ENCODE peak calls at places on chromosomes 3 and 15, in six cellular contexts. E is breast epithelium, O is transverse colon, R is prostate gland, A is H1, P is stomach. Q is an unnamed sample.

GRCh38 chr15:41713047-41713446 is 52.8 kb downstream of the MGA start:
- DNase-seq in O (peak; percentile 24), R (peak; percentile 53), E (no peak), A (no peak), P (peak; percentile 59), Q (no peak)

GRCh38 chr3:141959531-141959920 is 83.1 kb downstream of the ATP1B3 start:
- DNase-seq in O (no peak), A (no peak), P (no peak), E (no peak), R (no peak), Q (no peak)

GRCh38 chr3:167733961-167734497 is 663 bp downstream of the PDCD10 start:
- DNase-seq in O (no peak), P (no peak), E (no peak), A (no peak), R (no peak), Q (no peak)

GRCh38 chr3:143442761-143443477 is 323.3 kb downstream of the CHST2 start:
- DNase-seq in R (no peak), O (no peak), P (no peak), A (no peak), E (no peak), Q (no peak)

GRCh38 chr15:37789881-37790280 is 144.6 kb upstream of the TMCO5A start:
- DNase-seq in O (no peak), P (no peak), E (no peak), R (no peak), A (no peak), Q (no peak)

GRCh38 chr15:27707216-27707710 is 391.9 kb downstream of the OCA2 start:
- DNase-seq in E (no peak), R (no peak), O (no peak), P (no peak), A (no peak), Q (no peak)

GRCh38 chr3:9970020-9970652 is 16.5 kb downstream of the EMC3 start:
- DNase-seq in R (peak; percentile 49), A (no peak), O (no peak), P (no peak), E (no peak), Q (no peak)

GRCh38 chr3:42066516-42067181 is 24.5 kb upstream of the TRAK1 start:
- DNase-seq in P (no peak), A (no peak), O (no peak), R (no peak), E (no peak), Q (peak; percentile 50)

GRCh38 chr3:19931180-19931692 is 2.8 kb downstream of the EFHB start:
- DNase-seq in O (no peak), E (no peak), A (no peak), P (no peak), R (no peak), Q (no peak)

GRCh38 chr3:17982211-17982880 is 239.9 kb upstream of the TBC1D5 start:
- DNase-seq in O (no peak), R (no peak), A (no peak), P (no peak), E (no peak), Q (no peak)

GRCh38 chr15:31296304-31297220 is 30.1 kb upstream of the KLF13 start:
- DNase-seq in R (peak; percentile 3), P (peak; percentile 91), A (no peak), E (peak; percentile 84), O (peak; percentile 74), Q (peak; percentile 78)

GRCh38 chr3:53880396-53881345 is 1.3 kb downstream of the ACTR8 start:
- DNase-seq in E (no peak), R (no peak), P (no peak), A (no peak), O (no peak), Q (no peak)

GRCh38 chr15:71802770-71803169 is 7.6 kb upstream of the NR2E3 start:
- DNase-seq in R (no peak), O (no peak), E (no peak), P (no peak), A (peak; percentile 96), Q (peak; percentile 66)

GRCh38 chr3:144312702-144313101 is 341.1 kb downstream of the DIPK2A start:
- DNase-seq in O (no peak), P (no peak), E (no peak), R (no peak), A (no peak), Q (no peak)

GRCh38 chr3:96192951-96193350 is 621.4 kb upstream of the EPHA6 start:
- DNase-seq in R (no peak), A (no peak), P (no peak), E (no peak), O (no peak), Q (no peak)

GRCh38 chr3:41158947-41159346 is 40.4 kb upstream of the CTNNB1 start:
- DNase-seq in A (no peak), P (no peak), E (no peak), R (no peak), O (peak; percentile 66), Q (peak; percentile 9)

GRCh38 chr3:177833392-177833791 is 636.1 kb upstream of the TBL1XR1 start:
- DNase-seq in O (no peak), A (no peak), P (no peak), E (no peak), R (no peak), Q (no peak)

GRCh38 chr3:87268646-87269211 is 7.7 kb downstream of the POU1F1 start:
- DNase-seq in A (no peak), P (no peak), E (no peak), O (no peak), R (no peak), Q (no peak)

GRCh38 chr15:77527164-77527778 is 105.4 kb downstream of the LINGO1 start:
- DNase-seq in P (peak; percentile 34), E (no peak), O (no peak), A (no peak), R (no peak), Q (no peak)

GRCh38 chr3:81516042-81516441 is 245.4 kb downstream of the GBE1 start:
- DNase-seq in O (no peak), P (no peak), E (no peak), R (no peak), A (no peak), Q (no peak)

GRCh38 chr3:126522363-126522788 is 1.6 kb upstream of the CHST13 start:
- DNase-seq in O (peak; percentile 54), A (peak; percentile 87), P (peak; percentile 55), E (peak; percentile 63), R (peak; percentile 31), Q (no peak)

GRCh38 chr3:184874709-184875644 is 63.0 kb downstream of the VPS8 start:
- DNase-seq in E (no peak), R (no peak), P (no peak), A (no peak), O (peak; percentile 11), Q (no peak)

GRCh38 chr3:139715736-139716135 is 38.0 kb upstream of the NMNAT3 start:
- DNase-seq in P (no peak), A (no peak), R (no peak), O (no peak), E (no peak), Q (no peak)

DNA sequence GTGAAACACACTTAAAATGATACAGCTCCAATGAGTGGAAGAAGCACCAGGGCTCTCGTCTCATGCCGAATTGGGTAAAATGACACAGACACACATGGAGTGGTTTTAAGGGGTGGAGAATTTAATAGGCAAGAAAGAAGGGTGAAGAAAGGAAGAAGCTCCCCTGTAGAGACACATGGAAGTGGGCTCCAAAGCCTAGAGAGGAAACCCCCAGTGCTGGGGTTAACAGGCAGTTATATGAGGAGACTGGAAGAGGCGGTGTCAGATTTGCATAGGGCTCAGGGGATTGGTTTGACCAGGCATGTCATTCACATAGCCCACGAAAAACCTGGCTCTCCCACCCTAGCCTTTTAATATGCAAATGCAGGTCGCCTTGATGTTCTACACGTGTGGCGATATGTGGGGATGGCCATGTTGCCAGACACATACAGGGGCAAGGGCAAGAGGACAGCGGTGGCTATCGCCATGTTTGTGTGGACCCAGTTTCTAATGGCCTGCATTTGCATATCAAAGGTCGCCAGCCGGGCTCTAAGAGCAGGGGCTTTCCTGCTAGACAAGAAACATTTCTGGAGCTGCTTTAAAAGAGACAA is 1.9 kb upstream of the DPH6 start:
- DNase-seq in A (peak; percentile 65), E (no peak), R (no peak), O (no peak), P (no peak), Q (no peak)
- TF ChIP-seq POLR2AphosphoS5 in A (peak; percentile 56), E (no peak), R (no peak), O (no peak), P (no peak), Q (no peak)

DNA sequence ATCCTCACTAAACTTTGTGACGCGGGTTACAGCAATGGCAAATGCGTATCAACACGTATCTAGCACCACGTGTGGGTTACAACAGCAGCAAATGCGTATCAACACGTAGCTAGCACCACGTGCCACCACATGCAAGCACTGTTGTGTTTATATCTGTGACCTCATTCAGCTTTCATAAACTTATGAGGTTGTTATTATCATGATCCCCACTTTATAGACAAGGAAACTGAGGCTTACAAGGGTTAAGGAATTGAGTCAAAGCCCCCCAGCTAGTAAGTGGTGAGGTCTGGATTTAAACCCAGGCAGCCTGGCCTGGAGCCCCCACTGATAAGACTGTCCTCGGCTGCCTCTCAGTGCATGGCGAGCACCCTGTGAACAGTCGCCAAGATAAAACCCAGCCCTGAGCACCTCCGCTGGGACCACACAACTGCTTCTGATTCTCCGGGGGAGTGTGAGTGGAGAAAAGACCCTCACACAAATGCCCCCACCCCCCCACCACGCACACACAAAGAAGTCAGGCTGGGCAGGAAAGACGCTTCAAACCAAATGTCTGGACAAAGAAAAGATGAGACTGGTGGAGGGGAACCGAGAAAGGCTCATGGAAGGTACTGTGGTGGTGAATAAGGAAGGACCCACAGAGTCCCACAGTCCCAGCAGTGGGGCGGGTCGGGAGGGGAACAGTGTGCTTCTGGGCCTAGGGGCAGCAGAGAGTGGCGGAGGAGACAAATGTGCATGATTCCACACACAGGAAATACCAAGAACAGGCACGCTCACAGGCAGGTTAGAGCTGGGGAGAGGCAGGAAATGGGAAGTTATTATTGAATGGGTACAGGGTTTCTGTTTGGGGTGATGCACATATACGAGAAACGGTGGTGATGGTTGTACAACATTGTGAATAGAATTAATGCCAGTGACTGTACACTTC is 173.4 kb downstream of the XXYLT1 start:
- DNase-seq in R (no peak), A (no peak), P (no peak), O (no peak), E (no peak), Q (no peak)
- TF ChIP-seq CTCF in R (no peak), A (no peak), P (no peak), O (no peak), E (no peak), Q (no peak)

GRCh38 chr15:74201656-74202420 is 749 bp downstream of the STRA6 start:
- DNase-seq in E (no peak), A (no peak), P (no peak), R (no peak), O (no peak), Q (no peak)
- H3K27ac ChIP-seq in E (peak overlapping the region; percentile 90), A (no peak overlapping the region), P (no peak overlapping the region), R (peak overlapping the region; percentile 15), O (no peak overlapping the region), Q (no peak overlapping the region)

DNA sequence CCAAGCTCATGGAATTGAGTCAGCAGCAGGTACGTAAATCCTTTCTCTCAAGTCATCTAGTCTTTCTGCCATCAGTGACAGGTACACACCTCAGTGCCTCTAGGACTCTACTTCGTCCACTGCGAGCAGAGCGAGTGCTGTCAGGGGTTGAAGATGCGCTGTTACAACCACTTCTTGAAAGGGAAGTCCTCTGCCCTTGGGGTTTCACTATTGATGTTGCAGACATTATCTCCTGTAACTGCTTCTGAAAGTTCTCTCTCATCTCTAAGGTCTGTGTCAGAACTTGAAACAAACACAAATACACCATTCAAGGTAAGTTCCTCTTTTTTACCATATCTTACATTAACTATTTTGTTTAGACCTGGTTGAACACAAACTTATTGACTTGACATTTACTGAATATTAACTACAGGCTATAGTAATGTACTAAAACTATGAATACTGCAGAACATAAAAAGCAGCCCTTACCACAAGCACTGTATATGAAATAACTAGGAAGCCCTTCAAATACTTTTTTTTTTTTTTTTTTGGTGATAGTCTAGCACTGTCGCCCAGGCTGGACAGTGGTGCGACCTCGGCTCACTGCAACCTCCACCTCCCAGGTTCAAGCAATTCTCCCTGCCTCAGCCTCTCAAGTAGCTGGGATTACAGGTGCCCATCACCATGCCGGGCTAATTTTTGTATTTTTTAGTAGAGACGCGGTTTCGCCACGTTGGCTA is 41.5 kb downstream of the TOPBP1 start:
- DNase-seq in O (peak; percentile 14), R (no peak), E (no peak), P (no peak), A (no peak), Q (no peak)
- TF ChIP-seq POLR2AphosphoS5 in O (no peak), R (no peak), E (no peak), P (no peak), A (no peak), Q (no peak)